ENCODE peak calls at places on chromosomes 12 and 14, in five cellular contexts. R is HepG2, C is GM12878, H is NT2/D1, F is H1. W is an unnamed sample.

GRCh38 chr14:52650774-52651173 is 44.6 kb downstream of the ERO1A start:
- DNase-seq in F (no peak), R (peak), C (no peak), H (no peak), W (peak)

GRCh38 chr12:49588761-49589516 is 16.5 kb downstream of the FAM186B start:
- DNase-seq in C (no peak), H (no peak), F (no peak), R (no peak), W (no peak)

GRCh38 chr12:57429473-57430116 is 1.2 kb downstream of the R3HDM2 start:
- DNase-seq in R (no peak), H (no peak), F (no peak), C (no peak), W (no peak)

GRCh38 chr12:54479421-54479820 is 6.0 kb upstream of the GTSF1 start:
- DNase-seq in C (no peak), F (no peak), R (no peak), H (no peak), W (no peak)

GRCh38 chr12:109435428-109436180 is 41.5 kb downstream of the KCTD10 start:
- DNase-seq in H (no peak), R (no peak), F (no peak), C (no peak), W (no peak)

GRCh38 chr12:107130830-107131760 is 37.7 kb upstream of the CRY1 start:
- DNase-seq in R (no peak), F (no peak), H (no peak), C (no peak), W (no peak)

GRCh38 chr14:91177797-91178147 is 63.9 kb downstream of the DGLUCY start:
- DNase-seq in F (no peak), R (no peak), C (no peak), H (no peak), W (no peak)

GRCh38 chr14:23379331-23380196 is 2.7 kb downstream of the CMTM5 start:
- DNase-seq in H (no peak), F (peak), C (peak), R (peak), W (peak)

GRCh38 chr14:36161781-36162180 is 14.7 kb downstream of the PTCSC3 start:
- DNase-seq in C (no peak), F (peak), R (no peak), H (peak), W (no peak)

GRCh38 chr14:104179564-104180129 is 41.3 kb downstream of the KIF26A start:
- DNase-seq in F (no peak), C (no peak), H (no peak), R (no peak), W (no peak)

GRCh38 chr12:123546281-123546680 is 12.8 kb upstream of the RILPL1 start:
- DNase-seq in C (no peak), H (no peak), F (no peak), R (no peak), W (no peak)

DNA sequence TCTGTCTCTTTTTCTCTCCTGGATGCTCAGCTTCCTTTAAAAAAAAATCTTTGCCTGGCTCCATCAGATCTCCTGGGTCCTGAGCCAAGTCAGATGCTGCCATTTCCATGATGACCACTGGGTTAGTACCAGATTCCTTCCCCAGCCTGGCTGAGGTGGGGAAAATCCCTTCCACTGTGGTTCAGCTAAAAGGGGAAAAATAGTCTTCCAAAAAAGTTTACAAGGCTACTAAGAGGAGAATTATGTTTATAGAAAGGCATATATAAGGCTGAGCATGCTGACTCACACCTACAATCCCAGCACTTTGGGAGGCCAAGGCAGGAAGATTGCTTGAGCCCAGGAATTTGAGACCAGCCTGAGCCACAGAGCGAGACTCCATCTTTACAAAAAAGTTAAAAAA is 28.4 kb upstream of the GAS2L3 start:
- DNase-seq in R (no peak), F (no peak), C (no peak), H (no peak), W (no peak)
- TF ChIP-seq SUZ12 in R (no peak), F (no peak), C (no peak), H (no peak), W (no peak)

DNA sequence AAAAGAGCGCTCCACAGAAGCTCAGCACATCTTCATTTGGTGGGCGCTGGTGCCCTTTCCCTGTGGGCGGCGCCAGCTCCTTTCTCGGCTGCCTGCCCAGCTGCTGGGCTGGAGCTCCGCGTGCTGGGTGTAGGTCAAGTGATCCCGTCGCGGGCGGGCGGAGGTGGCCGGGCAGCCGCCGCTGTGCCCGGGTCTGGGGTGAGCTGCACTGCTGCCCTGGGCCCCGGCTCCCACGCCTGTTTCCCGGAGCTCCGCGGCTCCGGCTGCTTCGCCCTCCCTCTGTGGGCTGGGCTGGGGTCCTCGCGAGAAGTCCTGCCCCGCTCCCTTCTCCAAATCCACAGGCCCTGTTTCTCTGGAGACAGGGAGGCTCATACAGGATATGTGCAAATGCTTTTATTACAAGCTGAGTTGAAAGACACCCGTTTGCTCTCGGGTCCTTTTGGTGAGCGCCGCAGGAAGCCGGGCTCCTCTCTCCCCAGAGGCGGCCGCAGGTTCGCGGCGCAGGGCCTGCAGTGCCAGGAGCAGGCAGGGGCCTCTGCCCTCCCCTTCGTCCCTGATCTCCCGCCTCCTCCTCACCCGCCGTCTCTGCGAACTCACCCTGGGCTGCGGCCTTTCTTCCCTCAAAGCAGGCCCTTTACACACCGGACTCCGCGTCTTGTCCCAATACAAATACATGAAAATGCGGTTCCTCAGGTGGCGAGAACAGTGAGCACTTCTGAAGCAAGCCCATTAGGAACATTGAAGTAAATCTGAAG is 67.8 kb upstream of the CAPRIN2 start:
- DNase-seq in C (no peak), H (peak), F (peak), R (no peak), W (no peak)
- TF ChIP-seq SUZ12 in C (peak), H (no peak), F (peak), R (no peak), W (no peak)

GRCh38 chr12:4891866-4892265 is 17.8 kb upstream of the KCNA1 start:
- DNase-seq in R (no peak), C (no peak), F (no peak), H (no peak), W (no peak)
- TF ChIP-seq SUZ12 in R (no peak), C (no peak), F (no peak), H (no peak), W (no peak)

GRCh38 chr12:31817120-31817519 is 88.3 kb upstream of the AMN1 start:
- DNase-seq in F (no peak), H (no peak), C (no peak), R (no peak), W (no peak)
- TF ChIP-seq SUZ12 in F (no peak), H (no peak), C (no peak), R (no peak), W (no peak)

GRCh38 chr12:27614386-27614785 is 81.9 kb upstream of the REP15 start:
- DNase-seq in H (no peak), F (no peak), C (no peak), R (no peak), W (no peak)

GRCh38 chr12:27608890-27609289 is 84.9 kb downstream of the PPFIBP1 start:
- DNase-seq in C (no peak), R (no peak), F (no peak), H (no peak), W (no peak)

GRCh38 chr12:27606986-27607385 is 83.0 kb downstream of the PPFIBP1 start:
- DNase-seq in H (no peak), R (peak), F (no peak), C (no peak), W (no peak)

GRCh38 chr12:27607611-27608010 is 83.6 kb downstream of the PPFIBP1 start:
- DNase-seq in R (no peak), H (no peak), C (no peak), F (no peak), W (no peak)

GRCh38 chr12:27610380-27610779 is 85.9 kb upstream of the REP15 start:
- DNase-seq in C (no peak), F (no peak), R (no peak), H (no peak), W (no peak)
- TF ChIP-seq SUZ12 in C (no peak), F (no peak), R (no peak), H (no peak), W (no peak)

DNA sequence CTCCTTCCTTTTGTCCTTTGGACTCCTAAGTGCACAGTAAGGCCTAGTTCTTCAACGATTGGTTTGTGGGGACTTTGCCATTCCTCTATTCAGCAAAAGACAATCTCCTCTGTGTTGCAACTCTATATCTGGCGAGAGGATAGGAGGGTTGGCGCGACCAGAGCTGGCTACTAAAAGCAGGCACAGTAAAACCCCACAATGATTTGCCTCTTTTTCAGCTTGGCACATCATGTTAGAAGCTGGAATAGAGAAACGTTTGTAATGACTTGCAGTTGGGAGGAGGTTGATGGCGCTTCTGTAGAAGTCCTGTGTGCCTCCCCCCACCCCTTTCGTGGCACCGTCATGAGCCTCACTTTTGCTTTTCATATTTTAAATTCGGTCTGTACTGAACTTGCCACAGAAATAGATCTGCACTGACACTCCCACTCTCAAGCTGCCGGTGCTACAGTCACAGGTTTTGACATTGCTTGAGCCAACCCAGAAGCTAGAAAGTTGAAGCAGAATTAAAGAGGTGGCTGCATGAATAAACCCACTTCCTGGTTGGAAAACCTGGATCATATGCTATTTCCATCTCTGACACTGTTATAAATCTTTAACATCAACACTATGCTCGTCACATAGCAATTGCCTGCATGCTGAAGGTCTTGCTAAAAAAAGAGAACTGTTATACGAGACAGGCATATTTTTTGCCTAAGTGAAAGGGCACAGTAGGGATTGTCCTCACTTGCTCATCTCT is 315.3 kb upstream of the PRICKLE1 start:
- DNase-seq in C (no peak), H (no peak), R (no peak), F (no peak), W (no peak)
- TF ChIP-seq SUZ12 in C (no peak), H (no peak), R (no peak), F (no peak), W (no peak)

GRCh38 chr14:51319181-51319597 is 79.1 kb downstream of the TMX1 start:
- DNase-seq in F (no peak), R (no peak), H (no peak), C (no peak), W (no peak)
- TF ChIP-seq SUZ12 in F (no peak), R (no peak), H (no peak), C (no peak), W (no peak)

W was measured in HEK293T.